ENCODE peak calls at places on chromosomes 16 and 17, in seven cellular contexts. Y is fibroblast of lung, O is HFFc6, F is RWPE1, E is psoas muscle, S is ascending aorta, U is astrocyte of the cerebellum. P is an unnamed sample.

GRCh38 chr16:85460983-85461813 is 151.9 kb upstream of the GSE1 start:
- DNase-seq in O (peak), S (no peak), U (peak), Y (peak), E (peak), F (no peak), P (no peak)

GRCh38 chr17:33459078-33459940 is 166.2 kb upstream of the ASIC2 start:
- DNase-seq in U (no peak), O (no peak), E (no peak), F (no peak), S (no peak), Y (no peak), P (no peak)

GRCh38 chr16:78437352-78437968 is 338.0 kb downstream of the WWOX start:
- DNase-seq in F (peak), O (no peak), S (no peak), Y (peak), U (no peak), E (no peak), P (peak)

GRCh38 chr16:728131-728889 is 1.4 kb downstream of the HAGHL start:
- DNase-seq in O (peak), S (peak), U (no peak), Y (peak), F (peak), E (peak), P (no peak)

GRCh38 chr16:56367764-56368163 is 57.6 kb downstream of the AMFR start:
- DNase-seq in U (no peak), F (no peak), Y (no peak), O (no peak), E (no peak), S (no peak), P (no peak)

GRCh38 chr17:1197781-1198490 is 18.2 kb upstream of the ABR start:
- DNase-seq in O (no peak), E (peak), U (peak), S (peak), F (no peak), Y (peak), P (no peak)

GRCh38 chr17:12180644-12181261 is 160.1 kb downstream of the MAP2K4 start:
- DNase-seq in F (peak), E (no peak), O (peak), S (no peak), Y (peak), U (peak), P (peak)

GRCh38 chr16:68073902-68074760 is 11.0 kb upstream of the NFATC3 start:
- DNase-seq in O (no peak), S (peak), E (no peak), U (no peak), F (no peak), Y (no peak), P (no peak)

GRCh38 chr17:30333503-30334240 is at the start of gene TMIGD1:
- DNase-seq in Y (no peak), F (peak), E (no peak), S (no peak), U (no peak), O (no peak), P (no peak)

GRCh38 chr16:70481929-70482536 is 27.6 kb downstream of the FCSK start:
- DNase-seq in Y (no peak), E (no peak), U (no peak), S (no peak), F (no peak), O (peak), P (no peak)

GRCh38 chr16:11877374-11877773 is 26.0 kb upstream of the RSL1D1 start:
- DNase-seq in O (no peak), E (no peak), U (no peak), Y (peak), S (no peak), F (no peak), P (no peak)

GRCh38 chr17:79262624-79263023 is 188.0 kb downstream of the ENGASE start:
- DNase-seq in U (no peak), O (no peak), S (no peak), F (no peak), E (no peak), Y (no peak), P (no peak)

GRCh38 chr17:2335726-2336214 is 487 bp downstream of the TSR1 start:
- DNase-seq in E (no peak), Y (no peak), U (no peak), S (no peak), O (no peak), F (peak), P (peak)

GRCh38 chr16:52597073-52597771 is 50.3 kb upstream of the TOX3 start:
- DNase-seq in S (no peak), E (no peak), O (no peak), Y (no peak), F (no peak), U (no peak), P (no peak)

GRCh38 chr17:67467500-67468481 is 90.7 kb downstream of the PITPNC1 start:
- DNase-seq in Y (no peak), F (no peak), O (no peak), U (no peak), S (no peak), E (no peak), P (no peak)

GRCh38 chr17:17929655-17930380 is 42.4 kb downstream of the TOM1L2 start:
- DNase-seq in Y (no peak), U (no peak), O (no peak), S (no peak), E (no peak), F (no peak), P (no peak)

GRCh38 chr17:75459590-75460267 is 3.3 kb downstream of the TMEM94 start:
- DNase-seq in O (no peak), Y (no peak), S (no peak), F (no peak), U (no peak), E (no peak), P (no peak)

GRCh38 chr16:85626191-85626951 is 13.2 kb downstream of the GSE1 start:
- DNase-seq in S (no peak), U (no peak), E (no peak), Y (no peak), F (no peak), O (no peak), P (no peak)

GRCh38 chr16:11781773-11782172 is 15.3 kb downstream of the ZC3H7A start:
- DNase-seq in F (peak), E (no peak), S (no peak), U (no peak), O (no peak), Y (peak), P (no peak)

GRCh38 chr17:45121055-45121454 is 11.3 kb downstream of the PLCD3 start:
- DNase-seq in F (no peak), U (no peak), O (no peak), S (no peak), E (no peak), Y (no peak), P (no peak)

GRCh38 chr17:66985838-66986237 is 21.3 kb downstream of the CACNG4 start:
- DNase-seq in Y (no peak), S (no peak), F (no peak), U (no peak), O (no peak), E (no peak), P (no peak)

GRCh38 chr16:25124503-25124902 is 13.0 kb downstream of the LCMT1 start:
- DNase-seq in S (no peak), F (no peak), U (no peak), Y (no peak), O (no peak), E (no peak), P (no peak)

GRCh38 chr17:13957636-13958035 is 111.7 kb upstream of the COX10 start:
- DNase-seq in S (no peak), F (no peak), U (no peak), O (peak), E (no peak), Y (peak), P (no peak)

GRCh38 chr16:20383106-20384029 is 21.2 kb downstream of the PDILT start:
- DNase-seq in F (peak), O (peak), Y (peak), E (no peak), S (peak), U (peak), P (peak)

GRCh38 chr16:30698816-30699614 is at the start of gene SRCAP:
- DNase-seq in U (peak), Y (peak), E (peak), F (peak), O (peak), S (peak), P (peak)
- TF ChIP-seq CTCF in U (no peak), Y (no peak), E (no peak), F (no peak), O (no peak), S (no peak), P (no peak)

GRCh38 chr17:64531955-64532371 is 25.2 kb downstream of the CEP95 start:
- DNase-seq in O (no peak), E (no peak), Y (peak), U (peak), F (no peak), S (no peak), P (no peak)

GRCh38 chr17:64533784-64534183 is 27.0 kb downstream of the CEP95 start:
- DNase-seq in Y (no peak), S (no peak), E (no peak), U (no peak), F (no peak), O (no peak), P (no peak)

GRCh38 chr17:64535357-64535756 is 28.6 kb downstream of the CEP95 start:
- DNase-seq in S (no peak), Y (no peak), O (no peak), U (no peak), F (no peak), E (no peak), P (no peak)

GRCh38 chr17:64532409-64532808 is 25.6 kb downstream of the CEP95 start:
- DNase-seq in F (no peak), Y (no peak), U (no peak), S (no peak), E (no peak), O (no peak), P (no peak)

DNA sequence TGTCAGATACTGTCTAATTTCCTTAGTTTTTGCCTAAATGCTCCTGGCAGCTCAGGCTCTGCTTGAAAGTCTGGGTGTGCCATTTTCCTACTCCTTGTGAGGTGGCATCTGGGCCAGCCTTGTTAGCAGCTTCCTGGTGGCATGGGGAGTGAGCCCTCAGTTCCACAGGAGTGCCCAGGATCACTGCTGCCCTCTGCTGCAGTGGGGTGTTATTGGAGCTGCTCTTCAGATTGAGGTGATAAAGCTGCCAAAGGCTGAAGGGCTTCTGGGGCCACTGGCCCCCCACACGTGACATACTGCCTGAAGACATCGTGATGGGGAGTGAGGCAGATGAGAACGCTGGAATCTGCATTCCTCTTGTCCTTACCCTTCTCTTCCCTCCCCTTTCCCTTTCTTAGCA is 27.4 kb downstream of the CEP95 start:
- DNase-seq in O (no peak), F (no peak), U (no peak), S (no peak), E (no peak), Y (no peak), P (peak)
- TF ChIP-seq CTCF in O (peak), F (no peak), U (no peak), S (no peak), E (no peak), Y (no peak), P (no peak)

GRCh38 chr16:89344846-89345577 is 127.5 kb downstream of the ZNF778 start:
- DNase-seq in O (no peak), E (peak), F (no peak), S (no peak), Y (no peak), U (no peak), P (no peak)
- TF ChIP-seq CTCF in O (no peak), E (no peak), F (no peak), S (no peak), Y (no peak), U (no peak), P (no peak)

GRCh38 chr17:63436523-63437110 is 9.5 kb downstream of the CYB561 start:
- DNase-seq in U (no peak), Y (peak), F (no peak), O (no peak), E (peak), S (peak), P (no peak)
- TF ChIP-seq CTCF in U (no peak), Y (no peak), F (no peak), O (peak), E (no peak), S (no peak), P (no peak)

GRCh38 chr16:81816793-81817210 is 37.7 kb downstream of the PLCG2 start:
- DNase-seq in Y (no peak), U (no peak), O (no peak), E (no peak), S (no peak), F (no peak), P (no peak)

GRCh38 chr16:81814751-81815428 is 35.8 kb downstream of the PLCG2 start:
- DNase-seq in E (no peak), O (no peak), Y (no peak), F (no peak), S (no peak), U (no peak), P (no peak)

GRCh38 chr16:81813648-81814047 is 34.6 kb downstream of the PLCG2 start:
- DNase-seq in Y (no peak), S (no peak), F (no peak), U (no peak), O (no peak), E (no peak), P (no peak)

GRCh38 chr16:81816351-81816750 is 37.3 kb downstream of the PLCG2 start:
- DNase-seq in F (no peak), S (no peak), E (no peak), Y (no peak), O (no peak), U (no peak), P (no peak)

GRCh38 chr16:81815429-81815766 is 36.3 kb downstream of the PLCG2 start:
- DNase-seq in F (no peak), E (no peak), U (no peak), S (no peak), O (no peak), Y (no peak), P (no peak)
- TF ChIP-seq CTCF in F (no peak), E (no peak), U (no peak), S (no peak), O (no peak), Y (no peak), P (no peak)

GRCh38 chr17:69067274-69068047 is 6.7 kb upstream of the ABCA9 start:
- DNase-seq in S (no peak), U (no peak), Y (no peak), E (no peak), F (no peak), O (no peak), P (no peak)
- TF ChIP-seq CTCF in S (no peak), U (no peak), Y (no peak), E (no peak), F (no peak), O (no peak), P (no peak)

P was measured in endothelial cell.